ENCODE peak calls at places on chromosomes 1 and 21, in seven cellular contexts. I, A, X, O, M, E and B are unnamed samples.

GRCh38 chr1:224301391-224301790 is 28.6 kb downstream of the NVL start:
- DNase-seq in I (no peak), A (no peak), X (no peak), O (no peak), M (no peak), E (no peak), B (no peak)

GRCh38 chr1:226479432-226479831 is 69.1 kb upstream of the STUM start:
- DNase-seq in I (no peak), A (no peak), X (no peak), O (no peak), M (no peak), E (no peak), B (no peak)

GRCh38 chr1:187471555-187471954 is 642.8 kb downstream of the PLA2G4A start:
- DNase-seq in I (no peak), A (no peak), X (no peak), O (no peak), M (no peak), E (no peak), B (no peak)

GRCh38 chr1:245671966-245672767 is 517.4 kb downstream of the KIF26B start:
- DNase-seq in I (no peak), A (no peak), X (no peak), O (no peak), M (no peak), E (no peak), B (no peak)

GRCh38 chr1:54246097-54246721 is 46.2 kb downstream of the MRPL37 start:
- DNase-seq in I (no peak), A (no peak), X (peak; percentile 40), O (no peak), M (no peak), E (no peak), B (no peak)

GRCh38 chr21:27036736-27037301 is 69.9 kb upstream of the ADAMTS5 start:
- DNase-seq in I (no peak), A (no peak), X (no peak), O (no peak), M (no peak), E (no peak), B (no peak)

GRCh38 chr1:39378377-39378776 is 113.1 kb upstream of the BMP8A start:
- DNase-seq in I (no peak), A (no peak), X (no peak), O (no peak), M (peak; percentile 44), E (peak; percentile 83), B (no peak)

GRCh38 chr1:219236095-219236494 is 62.4 kb downstream of the LYPLAL1 start:
- DNase-seq in I (no peak), A (no peak), X (no peak), O (no peak), M (no peak), E (no peak), B (no peak)

GRCh38 chr1:177873238-177873637 is 96.6 kb downstream of the SEC16B start:
- DNase-seq in I (no peak), A (no peak), X (no peak), O (no peak), M (no peak), E (peak; percentile 78), B (no peak)

GRCh38 chr21:44571296-44571695 is 2.2 kb upstream of the KRTAP10-4 start:
- DNase-seq in I (no peak), A (no peak), X (no peak), O (no peak), M (no peak), E (no peak), B (peak; percentile 17)

GRCh38 chr1:239112536-239112935 is 273.8 kb upstream of the CHRM3 start:
- DNase-seq in I (no peak), A (no peak), X (no peak), O (no peak), M (no peak), E (no peak), B (no peak)

GRCh38 chr1:27296773-27297214 is 25.2 kb upstream of the TMEM222 start:
- DNase-seq in I (peak; percentile 83), A (peak; percentile 57), X (peak; percentile 74), O (peak; percentile 42), M (peak; percentile 77), E (no peak), B (peak; percentile 86)

DNA sequence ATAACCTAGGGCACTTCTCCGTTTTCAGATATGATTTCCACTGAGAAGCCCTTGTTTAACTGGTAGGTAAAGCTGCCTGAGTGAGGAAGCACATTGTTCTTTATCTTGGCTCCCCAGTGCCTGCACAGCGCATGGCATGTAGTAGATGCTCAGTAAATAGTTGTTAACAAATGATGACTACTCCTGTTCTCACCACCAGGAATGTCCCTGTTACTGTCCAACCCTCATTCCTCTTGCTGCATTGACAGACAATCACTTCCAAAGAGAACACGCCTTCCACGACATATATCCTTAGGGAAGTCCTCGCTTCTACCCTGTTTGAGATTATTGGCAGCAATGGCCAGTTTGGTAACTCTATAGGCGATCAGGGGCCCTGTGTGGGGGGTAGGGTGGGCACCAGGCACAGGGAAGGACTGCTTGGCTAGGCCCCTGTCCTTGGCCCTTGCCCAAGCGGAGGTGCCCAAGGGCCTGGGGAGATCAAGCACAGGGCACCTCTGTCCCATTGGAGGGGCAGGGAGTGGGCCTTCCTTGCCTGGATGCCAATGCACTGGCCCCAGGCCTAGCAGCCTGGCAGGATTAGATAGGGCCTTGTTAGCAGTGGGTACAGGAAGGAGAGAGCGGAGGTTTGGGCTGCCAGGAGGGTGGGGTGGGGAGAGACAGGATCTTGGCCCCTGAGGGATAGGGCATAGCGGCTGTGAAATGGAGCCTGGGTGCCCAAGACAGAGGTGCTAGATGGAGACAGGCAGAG is 10.2 kb downstream of the NES start:
- DNase-seq in I (no peak), A (peak; percentile 29), X (no peak), O (no peak), M (no peak), E (no peak), B (no peak)
- H3K4me1 ChIP-seq in I (peaks cover 70% of the 10 kb centered on the region), A (peaks cover 58% of the 10 kb centered on the region), X (peaks cover 91% of the 10 kb centered on the region), O (peaks cover 9% of the 10 kb centered on the region), M (peaks cover 18% of the 10 kb centered on the region), E (peaks cover 1% of the 10 kb centered on the region), B (peaks cover 56% of the 10 kb centered on the region)

GRCh38 chr1:41860771-41861170 is 58.0 kb downstream of the HIVEP3 start:
- DNase-seq in I (no peak), A (no peak), X (no peak), O (no peak), M (no peak), E (no peak), B (no peak)
- H3K36me3 ChIP-seq in I (no peaks in the 10 kb centered on the region), A (no peaks in the 10 kb centered on the region), X (no peaks in the 10 kb centered on the region), O (no peaks in the 10 kb centered on the region), M (no peaks in the 10 kb centered on the region), E (no peaks in the 10 kb centered on the region), B (no peaks in the 10 kb centered on the region)

GRCh38 chr1:202311880-202312635 is 29.7 kb downstream of the UBE2T start:
- DNase-seq in I (no peak), A (no peak), X (no peak), O (no peak), M (no peak), E (no peak), B (no peak)
- H3K4me1 ChIP-seq in I (peaks cover 6% of the 10 kb centered on the region), A (no peaks in the 10 kb centered on the region), X (peaks cover 8% of the 10 kb centered on the region), O (no peaks in the 10 kb centered on the region), M (no peaks in the 10 kb centered on the region), E (peaks cover 7% of the 10 kb centered on the region), B (peaks cover 8% of the 10 kb centered on the region)

DNA sequence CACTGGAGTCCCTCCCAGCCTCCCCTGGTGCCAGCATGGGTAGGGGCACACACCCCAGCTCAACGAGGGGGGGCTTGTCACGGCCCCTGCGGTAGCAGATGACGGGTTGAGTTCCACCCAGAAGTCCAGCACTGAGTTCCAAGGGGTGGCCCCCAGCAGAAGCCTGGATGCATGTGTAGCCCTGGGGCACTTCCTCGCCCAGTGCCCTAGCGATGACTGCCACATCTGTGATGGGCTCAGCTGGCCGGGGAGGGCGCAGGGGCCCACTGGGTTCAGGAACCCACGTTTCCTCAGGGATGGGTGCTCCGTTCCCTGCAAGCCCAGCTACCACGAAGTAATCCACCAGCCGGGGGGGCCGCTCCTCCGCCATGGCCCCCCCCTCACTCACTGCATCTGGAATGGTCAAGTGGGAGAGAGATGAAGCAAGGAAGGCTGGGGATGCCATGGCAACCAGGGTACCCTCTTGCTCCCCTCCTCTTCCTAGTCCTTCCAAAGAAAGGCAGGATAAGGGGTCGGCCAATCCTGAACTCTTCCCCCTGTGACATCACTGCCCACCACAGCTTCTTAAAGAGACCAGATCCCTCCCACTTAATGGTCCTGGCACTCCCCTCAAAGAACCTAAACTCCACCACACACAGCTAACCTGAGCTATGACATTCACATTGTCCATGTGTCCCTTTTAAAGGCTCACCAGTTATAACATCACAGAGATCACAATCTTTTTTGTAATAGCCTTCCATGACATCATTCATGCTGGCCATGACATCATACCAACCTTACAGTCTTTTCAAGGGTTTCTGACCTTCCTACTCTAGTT is 2.3 kb downstream of the DENND4B start:
- DNase-seq in I (no peak), A (no peak), X (no peak), O (no peak), M (no peak), E (no peak), B (no peak)
- H3K36me3 ChIP-seq in I (peaks cover 66% of the 10 kb centered on the region), A (peaks cover 52% of the 10 kb centered on the region), X (peaks cover 69% of the 10 kb centered on the region), O (peaks cover 55% of the 10 kb centered on the region), M (peaks cover 6% of the 10 kb centered on the region), E (peaks cover 38% of the 10 kb centered on the region), B (peaks cover 58% of the 10 kb centered on the region)

GRCh38 chr1:29119365-29119929 is 4.3 kb downstream of the TMEM200B start:
- DNase-seq in I (no peak), A (peak; percentile 52), X (no peak), O (no peak), M (no peak), E (no peak), B (no peak)
- H3K4me1 ChIP-seq in I (peaks cover 19% of the 10 kb centered on the region), A (peaks cover 13% of the 10 kb centered on the region), X (peaks cover 32% of the 10 kb centered on the region), O (peaks cover 25% of the 10 kb centered on the region), M (peaks cover 26% of the 10 kb centered on the region), E (peaks cover 10% of the 10 kb centered on the region), B (peaks cover 18% of the 10 kb centered on the region)

GRCh38 chr1:207779008-207779407 is 27.2 kb downstream of the CD46 start:
- DNase-seq in I (no peak), A (no peak), X (no peak), O (no peak), M (no peak), E (no peak), B (no peak)
- H3K36me3 ChIP-seq in I (peaks cover 48% of the 10 kb centered on the region), A (peaks cover 43% of the 10 kb centered on the region), X (peaks cover 39% of the 10 kb centered on the region), O (peaks cover 13% of the 10 kb centered on the region), M (no peaks in the 10 kb centered on the region), E (no peaks in the 10 kb centered on the region), B (peaks cover 49% of the 10 kb centered on the region)

GRCh38 chr21:46285206-46285661 is at the start of gene MCM3AP:
- DNase-seq in I (no peak), A (no peak), X (no peak), O (no peak), M (no peak), E (no peak), B (no peak)
- H3K4me1 ChIP-seq in I (peaks cover 67% of the 10 kb centered on the region), A (peaks cover 30% of the 10 kb centered on the region), X (peaks cover 69% of the 10 kb centered on the region), O (peaks cover 56% of the 10 kb centered on the region), M (peaks cover 52% of the 10 kb centered on the region), E (peaks cover 21% of the 10 kb centered on the region), B (peaks cover 54% of the 10 kb centered on the region)

GRCh38 chr1:64608015-64608650 is 136.7 kb upstream of the RAVER2 start:
- DNase-seq in I (no peak), A (no peak), X (no peak), O (no peak), M (no peak), E (no peak), B (no peak)
- H3K36me3 ChIP-seq in I (no peaks in the 10 kb centered on the region), A (peaks cover 10% of the 10 kb centered on the region), X (no peaks in the 10 kb centered on the region), O (no peaks in the 10 kb centered on the region), M (no peaks in the 10 kb centered on the region), E (no peaks in the 10 kb centered on the region), B (no peaks in the 10 kb centered on the region)